ENCODE peak calls at places on chromosomes 1 and 21, in four cellular contexts. One of them, this sample, is unnamed.

GRCh38 chr1:25952851-25953401 is 44.9 kb downstream of the PAFAH2 start:
- DNase-seq in stimulated activated CD4-positive, alpha-beta T cell treated with anti-CD3 and anti-CD28 coated beads, Interleukin-2, amount 100 ng/mL, for 48 hours: no peak
- DNase-seq in iris pigment epithelial cell: no peak
- DNase-seq in stimulated activated CD8-positive, alpha-beta memory T cell treated with anti-CD3 and anti-CD28 coated beads, Interleukin-4, amount 100 ng/mL, for 24 hours: no peak
- DNase-seq in this sample: no peak

GRCh38 chr1:14578156-14578555 is 20.3 kb upstream of the KAZN start:
- DNase-seq in stimulated activated CD4-positive, alpha-beta T cell treated with anti-CD3 and anti-CD28 coated beads, Interleukin-2, amount 100 ng/mL, for 48 hours: no peak
- DNase-seq in iris pigment epithelial cell: no peak
- DNase-seq in stimulated activated CD8-positive, alpha-beta memory T cell treated with anti-CD3 and anti-CD28 coated beads, Interleukin-4, amount 100 ng/mL, for 24 hours: no peak
- DNase-seq in this sample: no peak

GRCh38 chr1:228018125-228018398 is 11.3 kb downstream of the WNT3A start:
- DNase-seq in stimulated activated CD4-positive, alpha-beta T cell treated with anti-CD3 and anti-CD28 coated beads, Interleukin-2, amount 100 ng/mL, for 48 hours: no peak
- DNase-seq in iris pigment epithelial cell: no peak
- DNase-seq in stimulated activated CD8-positive, alpha-beta memory T cell treated with anti-CD3 and anti-CD28 coated beads, Interleukin-4, amount 100 ng/mL, for 24 hours: no peak
- DNase-seq in this sample: no peak

GRCh38 chr1:16451868-16452528 is 11.5 kb downstream of the NECAP2 start:
- DNase-seq in stimulated activated CD4-positive, alpha-beta T cell treated with anti-CD3 and anti-CD28 coated beads, Interleukin-2, amount 100 ng/mL, for 48 hours: no peak
- DNase-seq in iris pigment epithelial cell: no peak
- DNase-seq in stimulated activated CD8-positive, alpha-beta memory T cell treated with anti-CD3 and anti-CD28 coated beads, Interleukin-4, amount 100 ng/mL, for 24 hours: no peak
- DNase-seq in this sample: no peak

GRCh38 chr1:227792216-227793078 is 23.0 kb upstream of the PRSS38 start:
- DNase-seq in stimulated activated CD4-positive, alpha-beta T cell treated with anti-CD3 and anti-CD28 coated beads, Interleukin-2, amount 100 ng/mL, for 48 hours: no peak
- DNase-seq in iris pigment epithelial cell: no peak
- DNase-seq in stimulated activated CD8-positive, alpha-beta memory T cell treated with anti-CD3 and anti-CD28 coated beads, Interleukin-4, amount 100 ng/mL, for 24 hours: no peak
- DNase-seq in this sample: no peak

GRCh38 chr1:78297828-78298227 is 192.9 kb upstream of the PTGFR start:
- DNase-seq in stimulated activated CD4-positive, alpha-beta T cell treated with anti-CD3 and anti-CD28 coated beads, Interleukin-2, amount 100 ng/mL, for 48 hours: no peak
- DNase-seq in iris pigment epithelial cell: no peak
- DNase-seq in stimulated activated CD8-positive, alpha-beta memory T cell treated with anti-CD3 and anti-CD28 coated beads, Interleukin-4, amount 100 ng/mL, for 24 hours: no peak
- DNase-seq in this sample: no peak

GRCh38 chr1:156388814-156389137 is 19.8 kb downstream of the RHBG start:
- DNase-seq in stimulated activated CD4-positive, alpha-beta T cell treated with anti-CD3 and anti-CD28 coated beads, Interleukin-2, amount 100 ng/mL, for 48 hours: no peak
- DNase-seq in iris pigment epithelial cell: no peak
- DNase-seq in stimulated activated CD8-positive, alpha-beta memory T cell treated with anti-CD3 and anti-CD28 coated beads, Interleukin-4, amount 100 ng/mL, for 24 hours: no peak
- DNase-seq in this sample: no peak

GRCh38 chr1:25664357-25664796 is 47.8 kb downstream of the MAN1C1 start:
- DNase-seq in stimulated activated CD4-positive, alpha-beta T cell treated with anti-CD3 and anti-CD28 coated beads, Interleukin-2, amount 100 ng/mL, for 48 hours: no peak
- DNase-seq in iris pigment epithelial cell: no peak
- DNase-seq in stimulated activated CD8-positive, alpha-beta memory T cell treated with anti-CD3 and anti-CD28 coated beads, Interleukin-4, amount 100 ng/mL, for 24 hours: no peak
- DNase-seq in this sample: no peak

GRCh38 chr1:246661451-246661850 is 62.8 kb upstream of the SCCPDH start:
- DNase-seq in stimulated activated CD4-positive, alpha-beta T cell treated with anti-CD3 and anti-CD28 coated beads, Interleukin-2, amount 100 ng/mL, for 48 hours: no peak
- DNase-seq in iris pigment epithelial cell: no peak
- DNase-seq in stimulated activated CD8-positive, alpha-beta memory T cell treated with anti-CD3 and anti-CD28 coated beads, Interleukin-4, amount 100 ng/mL, for 24 hours: no peak
- DNase-seq in this sample: no peak

GRCh38 chr21:21097425-21097824 is 99.2 kb downstream of the NCAM2 start:
- DNase-seq in stimulated activated CD4-positive, alpha-beta T cell treated with anti-CD3 and anti-CD28 coated beads, Interleukin-2, amount 100 ng/mL, for 48 hours: no peak
- DNase-seq in iris pigment epithelial cell: no peak
- DNase-seq in stimulated activated CD8-positive, alpha-beta memory T cell treated with anti-CD3 and anti-CD28 coated beads, Interleukin-4, amount 100 ng/mL, for 24 hours: no peak
- DNase-seq in this sample: no peak

GRCh38 chr1:42259059-42259738 is 75.8 kb downstream of the FOXJ3 start:
- DNase-seq in stimulated activated CD4-positive, alpha-beta T cell treated with anti-CD3 and anti-CD28 coated beads, Interleukin-2, amount 100 ng/mL, for 48 hours: no peak
- DNase-seq in iris pigment epithelial cell: peak
- DNase-seq in stimulated activated CD8-positive, alpha-beta memory T cell treated with anti-CD3 and anti-CD28 coated beads, Interleukin-4, amount 100 ng/mL, for 24 hours: no peak
- DNase-seq in this sample: no peak

GRCh38 chr1:32341186-32341757 is 5.2 kb upstream of the MARCKSL1 start:
- DNase-seq in stimulated activated CD4-positive, alpha-beta T cell treated with anti-CD3 and anti-CD28 coated beads, Interleukin-2, amount 100 ng/mL, for 48 hours: no peak
- DNase-seq in iris pigment epithelial cell: no peak
- DNase-seq in stimulated activated CD8-positive, alpha-beta memory T cell treated with anti-CD3 and anti-CD28 coated beads, Interleukin-4, amount 100 ng/mL, for 24 hours: no peak
- DNase-seq in this sample: no peak

GRCh38 chr1:154371436-154371835 is 33.7 kb upstream of the IL6R start:
- DNase-seq in stimulated activated CD4-positive, alpha-beta T cell treated with anti-CD3 and anti-CD28 coated beads, Interleukin-2, amount 100 ng/mL, for 48 hours: no peak
- DNase-seq in iris pigment epithelial cell: no peak
- DNase-seq in stimulated activated CD8-positive, alpha-beta memory T cell treated with anti-CD3 and anti-CD28 coated beads, Interleukin-4, amount 100 ng/mL, for 24 hours: no peak
- DNase-seq in this sample: no peak

GRCh38 chr1:38153426-38154088 is 107.0 kb upstream of the POU3F1 start:
- DNase-seq in stimulated activated CD4-positive, alpha-beta T cell treated with anti-CD3 and anti-CD28 coated beads, Interleukin-2, amount 100 ng/mL, for 48 hours: no peak
- DNase-seq in iris pigment epithelial cell: no peak
- DNase-seq in stimulated activated CD8-positive, alpha-beta memory T cell treated with anti-CD3 and anti-CD28 coated beads, Interleukin-4, amount 100 ng/mL, for 24 hours: no peak
- DNase-seq in this sample: no peak

GRCh38 chr1:82549851-82550250 is 749.1 kb downstream of the ADGRL2 start:
- DNase-seq in stimulated activated CD4-positive, alpha-beta T cell treated with anti-CD3 and anti-CD28 coated beads, Interleukin-2, amount 100 ng/mL, for 48 hours: no peak
- DNase-seq in iris pigment epithelial cell: no peak
- DNase-seq in stimulated activated CD8-positive, alpha-beta memory T cell treated with anti-CD3 and anti-CD28 coated beads, Interleukin-4, amount 100 ng/mL, for 24 hours: no peak
- DNase-seq in this sample: no peak

GRCh38 chr1:15246960-15247614 is at the start of gene FHAD1:
- DNase-seq in stimulated activated CD4-positive, alpha-beta T cell treated with anti-CD3 and anti-CD28 coated beads, Interleukin-2, amount 100 ng/mL, for 48 hours: peak
- DNase-seq in iris pigment epithelial cell: peak
- DNase-seq in stimulated activated CD8-positive, alpha-beta memory T cell treated with anti-CD3 and anti-CD28 coated beads, Interleukin-4, amount 100 ng/mL, for 24 hours: peak
- DNase-seq in this sample: peak